ENCODE peak calls at places on chromosomes 11 and 22, in ten cellular contexts. V, M, Y, B, C, O, G, T, H and Q are unnamed samples.

GRCh38 chr22:21771631-21771976 is 36.0 kb upstream of the YPEL1 start:
- DNase-seq in V (no peak), M (no peak), Y (no peak), B (no peak), C (no peak), O (no peak), G (no peak), T (no peak), H (peak; percentile 45), Q (no peak)

GRCh38 chr22:22945195-22945594 is 57.6 kb downstream of the IGLL5 start:
- DNase-seq in V (no peak), M (no peak), Y (no peak), B (no peak), C (no peak), O (no peak), G (no peak), T (no peak), H (peak; percentile 69), Q (no peak)

GRCh38 chr11:118870396-118871343 is 13.0 kb upstream of the CXCR5 start:
- DNase-seq in V (peak; percentile 25), M (peak; percentile 38), Y (no peak), B (peak; percentile 71), C (peak; percentile 50), O (no peak), G (no peak), T (no peak), H (no peak), Q (peak; percentile 85)

GRCh38 chr22:39727541-39727940 is 157.0 kb downstream of the CACNA1I start:
- DNase-seq in V (no peak), M (peak; percentile 16), Y (no peak), B (no peak), C (no peak), O (no peak), G (no peak), T (no peak), H (no peak), Q (no peak)

GRCh38 chr11:44536779-44537516 is 28.5 kb upstream of the CD82 start:
- DNase-seq in V (no peak), M (no peak), Y (no peak), B (no peak), C (no peak), O (no peak), G (no peak), T (no peak), H (no peak), Q (no peak)

GRCh38 chr11:113179181-113179701 is 135.1 kb upstream of the TTC12 start:
- DNase-seq in V (peak; percentile 80), M (no peak), Y (no peak), B (no peak), C (no peak), O (no peak), G (no peak), T (no peak), H (no peak), Q (no peak)

GRCh38 chr11:12540913-12541587 is 133.2 kb upstream of the TEAD1 start:
- DNase-seq in V (peak; percentile 26), M (peak; percentile 92), Y (no peak), B (no peak), C (no peak), O (no peak), G (no peak), T (no peak), H (no peak), Q (no peak)

GRCh38 chr11:88306785-88307184 is 30.8 kb downstream of the CTSC start:
- DNase-seq in V (no peak), M (no peak), Y (no peak), B (no peak), C (no peak), O (no peak), G (no peak), T (no peak), H (no peak), Q (no peak)

GRCh38 chr11:119363874-119364590 is 17.5 kb downstream of the USP2 start:
- DNase-seq in V (peak; percentile 86), M (peak; percentile 94), Y (peak; percentile 63), B (peak; percentile 83), C (peak; percentile 40), O (peak; percentile 34), G (peak; percentile 30), T (peak; percentile 70), H (no peak), Q (peak; percentile 85)

GRCh38 chr22:38422615-38423511 is 32.1 kb downstream of the KCNJ4 start:
- DNase-seq in V (no peak), M (no peak), Y (no peak), B (no peak), C (peak; percentile 59), O (no peak), G (no peak), T (no peak), H (no peak), Q (peak; percentile 85)

GRCh38 chr11:126733685-126734084 is 266.9 kb downstream of the KIRREL3 start:
- DNase-seq in V (no peak), M (peak; percentile 30), Y (no peak), B (no peak), C (no peak), O (no peak), G (no peak), T (no peak), H (no peak), Q (no peak)

GRCh38 chr11:104366321-104366734 is 202.4 kb upstream of the PDGFD start:
- DNase-seq in V (no peak), M (no peak), Y (no peak), B (peak; percentile 34), C (no peak), O (no peak), G (no peak), T (no peak), H (no peak), Q (peak; percentile 17)

GRCh38 chr11:107591098-107591445 is at the start of gene ELMOD1:
- DNase-seq in V (peak; percentile 85), M (peak; percentile 89), Y (peak; percentile 44), B (peak; percentile 84), C (peak; percentile 48), O (no peak), G (no peak), T (peak; percentile 62), H (no peak), Q (peak; percentile 86)

GRCh38 chr22:27845603-27846100 is 44.1 kb upstream of the MN1 start:
- DNase-seq in V (no peak), M (no peak), Y (no peak), B (no peak), C (no peak), O (no peak), G (no peak), T (no peak), H (no peak), Q (no peak)

GRCh38 chr11:65078786-65079342 is 5.0 kb downstream of the CDCA5 start:
- DNase-seq in V (no peak), M (no peak), Y (no peak), B (no peak), C (no peak), O (no peak), G (no peak), T (no peak), H (no peak), Q (no peak)

GRCh38 chr11:133479209-133479608 is 53.1 kb downstream of the OPCML start:
- DNase-seq in V (no peak), M (no peak), Y (no peak), B (no peak), C (no peak), O (no peak), G (no peak), T (no peak), H (no peak), Q (no peak)

GRCh38 chr11:73184953-73185671 is 33.0 kb upstream of the P2RY2 start:
- DNase-seq in V (peak; percentile 68), M (peak; percentile 83), Y (peak; percentile 68), B (peak; percentile 88), C (no peak), O (peak; percentile 35), G (peak; percentile 21), T (peak; percentile 75), H (peak; percentile 90), Q (peak; percentile 78)

GRCh38 chr11:7098235-7098832 is 9.5 kb downstream of the RBMXL2 start:
- DNase-seq in V (peak; percentile 56), M (peak; percentile 69), Y (no peak), B (no peak), C (no peak), O (no peak), G (no peak), T (peak; percentile 17), H (no peak), Q (no peak)

GRCh38 chr22:37260939-37261338 is 16.9 kb upstream of the RAC2 start:
- DNase-seq in V (peak; percentile 82), M (peak; percentile 85), Y (peak; percentile 72), B (peak; percentile 59), C (no peak), O (no peak), G (no peak), T (peak; percentile 67), H (no peak), Q (peak; percentile 66)